ENCODE peak calls at places on chromosomes 3 and 15, in seven cellular contexts. One of them, this sample, is unnamed.
A peak's percentile ranks its signal among the peaks of the same experiment; 100 is the strongest.

GRCh38 chr3:185764168-185764988 is 60.5 kb downstream of the IGF2BP2 start:
- DNase-seq in H9: no peak
- DNase-seq in mesendoderm: no peak
- DNase-seq in neuronal stem cell: peak; percentile 32
- DNase-seq in mesenchymal stem cell: peak; percentile 88
- DNase-seq in H1: no peak
- DNase-seq in trophoblast cell: peak; percentile 34
- DNase-seq in this sample: peak; percentile 54

GRCh38 chr3:116030131-116030850 is 407.0 kb downstream of the GAP43 start:
- DNase-seq in H9: no peak
- DNase-seq in mesendoderm: no peak
- DNase-seq in neuronal stem cell: no peak
- DNase-seq in mesenchymal stem cell: no peak
- DNase-seq in H1: no peak
- DNase-seq in trophoblast cell: no peak
- DNase-seq in this sample: no peak

GRCh38 chr3:123759311-123759710 is 124.8 kb downstream of the MYLK start:
- DNase-seq in H9: no peak
- DNase-seq in mesendoderm: no peak
- DNase-seq in neuronal stem cell: no peak
- DNase-seq in mesenchymal stem cell: no peak
- DNase-seq in H1: no peak
- DNase-seq in trophoblast cell: no peak
- DNase-seq in this sample: no peak

GRCh38 chr3:191915717-191916116 is 454.8 kb downstream of the PYDC2 start:
- DNase-seq in H9: no peak
- DNase-seq in mesendoderm: no peak
- DNase-seq in neuronal stem cell: no peak
- DNase-seq in mesenchymal stem cell: no peak
- DNase-seq in H1: no peak
- DNase-seq in trophoblast cell: no peak
- DNase-seq in this sample: no peak

GRCh38 chr3:158105710-158106438 is at the start of gene SHOX2:
- DNase-seq in H9: peak; percentile 69
- DNase-seq in mesendoderm: peak; percentile 70
- DNase-seq in neuronal stem cell: no peak
- DNase-seq in mesenchymal stem cell: peak; percentile 51
- DNase-seq in H1: no peak
- DNase-seq in trophoblast cell: peak; percentile 61
- DNase-seq in this sample: peak; percentile 46

GRCh38 chr3:172522871-172523818 is at the start of gene TNFSF10:
- DNase-seq in H9: peak; percentile 39
- DNase-seq in mesendoderm: no peak
- DNase-seq in neuronal stem cell: no peak
- DNase-seq in mesenchymal stem cell: peak; percentile 15
- DNase-seq in H1: no peak
- DNase-seq in trophoblast cell: peak; percentile 59
- DNase-seq in this sample: peak; percentile 22

GRCh38 chr15:48537277-48538113 is 108.0 kb downstream of the FBN1 start:
- DNase-seq in H9: no peak
- DNase-seq in mesendoderm: no peak
- DNase-seq in neuronal stem cell: no peak
- DNase-seq in mesenchymal stem cell: peak; percentile 30
- DNase-seq in H1: no peak
- DNase-seq in trophoblast cell: no peak
- DNase-seq in this sample: peak; percentile 52

GRCh38 chr3:193827831-193828230 is 234.8 kb downstream of the OPA1 start:
- DNase-seq in H9: no peak
- DNase-seq in mesendoderm: no peak
- DNase-seq in neuronal stem cell: no peak
- DNase-seq in mesenchymal stem cell: no peak
- DNase-seq in H1: no peak
- DNase-seq in trophoblast cell: no peak
- DNase-seq in this sample: no peak

GRCh38 chr3:63248015-63248414 is 30.1 kb upstream of the SYNPR start:
- DNase-seq in H9: no peak
- DNase-seq in mesendoderm: no peak
- DNase-seq in neuronal stem cell: no peak
- DNase-seq in mesenchymal stem cell: no peak
- DNase-seq in H1: no peak
- DNase-seq in trophoblast cell: no peak
- DNase-seq in this sample: no peak

GRCh38 chr15:30997270-30997669 is 5.8 kb upstream of the MTMR10 start:
- DNase-seq in H9: no peak
- DNase-seq in mesendoderm: no peak
- DNase-seq in neuronal stem cell: no peak
- DNase-seq in mesenchymal stem cell: no peak
- DNase-seq in H1: no peak
- DNase-seq in trophoblast cell: no peak
- DNase-seq in this sample: no peak

GRCh38 chr3:65951836-65952505 is 86.7 kb downstream of the MAGI1 start:
- DNase-seq in H9: no peak
- DNase-seq in mesendoderm: no peak
- DNase-seq in neuronal stem cell: no peak
- DNase-seq in mesenchymal stem cell: peak; percentile 34
- DNase-seq in H1: no peak
- DNase-seq in trophoblast cell: peak; percentile 8
- DNase-seq in this sample: peak; percentile 46

GRCh38 chr3:21654241-21654640 is 96.8 kb downstream of the ZNF385D start:
- DNase-seq in H9: no peak
- DNase-seq in mesendoderm: no peak
- DNase-seq in neuronal stem cell: no peak
- DNase-seq in mesenchymal stem cell: no peak
- DNase-seq in H1: no peak
- DNase-seq in trophoblast cell: peak; percentile 26
- DNase-seq in this sample: no peak

GRCh38 chr15:64681424-64682024 is 93.9 kb downstream of the RBPMS2 start:
- DNase-seq in H9: peak; percentile 78
- DNase-seq in mesendoderm: peak; percentile 92
- DNase-seq in neuronal stem cell: peak; percentile 48
- DNase-seq in mesenchymal stem cell: peak; percentile 74
- DNase-seq in H1: peak; percentile 41
- DNase-seq in trophoblast cell: peak; percentile 83
- DNase-seq in this sample: peak; percentile 65

GRCh38 chr3:126932188-126932931 is 50.6 kb upstream of the PLXNA1 start:
- DNase-seq in H9: no peak
- DNase-seq in mesendoderm: no peak
- DNase-seq in neuronal stem cell: no peak
- DNase-seq in mesenchymal stem cell: peak; percentile 89
- DNase-seq in H1: no peak
- DNase-seq in trophoblast cell: no peak
- DNase-seq in this sample: peak; percentile 75

GRCh38 chr3:96863129-96863740 is 48.8 kb downstream of the EPHA6 start:
- DNase-seq in H9: no peak
- DNase-seq in mesendoderm: peak; percentile 65
- DNase-seq in neuronal stem cell: peak; percentile 41
- DNase-seq in mesenchymal stem cell: peak; percentile 30
- DNase-seq in H1: peak; percentile 9
- DNase-seq in trophoblast cell: peak; percentile 72
- DNase-seq in this sample: peak; percentile 2

GRCh38 chr15:89912145-89912673 is 543 bp downstream of the ARPIN start:
- DNase-seq in H9: peak; percentile 61
- DNase-seq in mesendoderm: peak; percentile 35
- DNase-seq in neuronal stem cell: peak; percentile 26
- DNase-seq in mesenchymal stem cell: peak; percentile 37
- DNase-seq in H1: no peak
- DNase-seq in trophoblast cell: peak; percentile 50
- DNase-seq in this sample: no peak

GRCh38 chr15:81297147-81297572 is 26.8 kb downstream of the STARD5 start:
- DNase-seq in H9: no peak
- DNase-seq in mesendoderm: no peak
- DNase-seq in neuronal stem cell: no peak
- DNase-seq in mesenchymal stem cell: no peak
- DNase-seq in H1: no peak
- DNase-seq in trophoblast cell: peak; percentile 94
- DNase-seq in this sample: peak; percentile 24

GRCh38 chr3:127794402-127794801 is 27.9 kb downstream of the MGLL start:
- DNase-seq in H9: no peak
- DNase-seq in mesendoderm: no peak
- DNase-seq in neuronal stem cell: no peak
- DNase-seq in mesenchymal stem cell: no peak
- DNase-seq in H1: no peak
- DNase-seq in trophoblast cell: no peak
- DNase-seq in this sample: no peak

GRCh38 chr3:65484964-65485363 is 553.8 kb downstream of the MAGI1 start:
- DNase-seq in H9: no peak
- DNase-seq in mesendoderm: no peak
- DNase-seq in neuronal stem cell: no peak
- DNase-seq in mesenchymal stem cell: no peak
- DNase-seq in H1: no peak
- DNase-seq in trophoblast cell: no peak
- DNase-seq in this sample: no peak

GRCh38 chr3:99013794-99014315 is 112.4 kb upstream of the DCBLD2 start:
- DNase-seq in H9: no peak
- DNase-seq in mesendoderm: no peak
- DNase-seq in neuronal stem cell: no peak
- DNase-seq in mesenchymal stem cell: peak; percentile 44
- DNase-seq in H1: no peak
- DNase-seq in trophoblast cell: peak; percentile 94
- DNase-seq in this sample: no peak

GRCh38 chr15:88120021-88120420 is 136.5 kb downstream of the NTRK3 start:
- DNase-seq in H9: no peak
- DNase-seq in mesendoderm: no peak
- DNase-seq in neuronal stem cell: no peak
- DNase-seq in mesenchymal stem cell: no peak
- DNase-seq in H1: no peak
- DNase-seq in trophoblast cell: no peak
- DNase-seq in this sample: no peak

GRCh38 chr15:78992416-78993256 is 47.8 kb upstream of the CTSH start:
- DNase-seq in H9: no peak
- DNase-seq in mesendoderm: no peak
- DNase-seq in neuronal stem cell: no peak
- DNase-seq in mesenchymal stem cell: no peak
- DNase-seq in H1: no peak
- DNase-seq in trophoblast cell: peak; percentile 11
- DNase-seq in this sample: no peak

GRCh38 chr15:84783493-84784251 is 33.5 kb upstream of the ALPK3 start:
- DNase-seq in H9: peak; percentile 78
- DNase-seq in mesendoderm: peak; percentile 48
- DNase-seq in neuronal stem cell: no peak
- DNase-seq in mesenchymal stem cell: no peak
- DNase-seq in H1: peak; percentile 21
- DNase-seq in trophoblast cell: no peak
- DNase-seq in this sample: no peak

DNA sequence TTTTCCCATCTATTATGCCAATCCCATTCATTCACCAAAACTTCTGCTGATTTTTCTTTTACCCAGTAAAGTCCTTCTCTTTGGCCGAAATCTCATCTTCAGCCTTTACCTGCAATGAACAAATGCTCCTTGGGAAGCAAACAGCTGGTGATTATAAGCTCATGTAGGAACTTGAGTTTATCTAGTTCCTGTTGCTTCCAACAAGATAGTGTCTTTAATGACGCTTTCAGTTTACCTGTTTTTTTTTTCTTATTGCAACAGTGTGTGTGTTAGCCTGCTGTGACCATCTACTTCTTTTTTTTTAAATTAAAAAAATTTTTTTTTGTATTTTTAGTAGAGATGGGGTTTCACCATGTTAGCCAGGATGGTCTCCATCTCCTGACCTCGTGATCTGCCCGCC is 156.0 kb downstream of the CD47 start:
- DNase-seq in H9: no peak
- DNase-seq in mesendoderm: no peak
- DNase-seq in neuronal stem cell: no peak
- DNase-seq in mesenchymal stem cell: no peak
- DNase-seq in H1: no peak
- DNase-seq in trophoblast cell: no peak
- DNase-seq in this sample: no peak
- H3K18ac ChIP-seq in H9: no peak overlapping the region
- H3K18ac ChIP-seq in mesendoderm: no peak overlapping the region
- H3K18ac ChIP-seq in neuronal stem cell: no peak overlapping the region
- H3K18ac ChIP-seq in mesenchymal stem cell: no peak overlapping the region
- H3K18ac ChIP-seq in H1: no peak overlapping the region
- H3K18ac ChIP-seq in trophoblast cell: no peak overlapping the region
- H3K18ac ChIP-seq in this sample: no peak overlapping the region

GRCh38 chr3:52144034-52144795 is 10.0 kb downstream of the POC1A start:
- DNase-seq in H9: peak; percentile 82
- DNase-seq in mesendoderm: peak; percentile 85
- DNase-seq in neuronal stem cell: peak; percentile 75
- DNase-seq in mesenchymal stem cell: peak; percentile 79
- DNase-seq in H1: peak; percentile 54
- DNase-seq in trophoblast cell: peak; percentile 81
- DNase-seq in this sample: peak; percentile 77
- H3K18ac ChIP-seq in H9: no peak overlapping the region
- H3K18ac ChIP-seq in mesendoderm: no peak overlapping the region
- H3K18ac ChIP-seq in neuronal stem cell: peak overlapping the region; percentile 88
- H3K18ac ChIP-seq in mesenchymal stem cell: no peak overlapping the region
- H3K18ac ChIP-seq in H1: no peak overlapping the region
- H3K18ac ChIP-seq in trophoblast cell: no peak overlapping the region
- H3K18ac ChIP-seq in this sample: no peak overlapping the region

DNA sequence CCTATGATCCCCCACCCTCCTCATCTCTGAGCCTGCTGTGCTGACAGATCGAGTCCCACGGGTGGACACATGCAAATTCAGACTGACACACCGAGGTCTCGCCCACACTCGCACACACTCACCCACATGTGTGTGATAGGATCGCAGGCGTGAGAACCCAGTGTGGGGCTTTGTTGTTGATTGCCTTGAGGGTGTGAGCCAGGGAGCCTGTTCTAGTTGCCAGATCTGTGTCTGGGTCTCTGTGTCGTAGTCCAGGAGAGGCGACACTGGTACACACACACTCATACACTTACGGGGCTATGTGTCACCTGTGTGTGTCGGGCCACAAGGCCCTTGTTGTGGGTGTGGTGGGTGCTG is 2.0 kb downstream of the EPHB3 start:
- DNase-seq in H9: no peak
- DNase-seq in mesendoderm: peak; percentile 76
- DNase-seq in neuronal stem cell: no peak
- DNase-seq in mesenchymal stem cell: no peak
- DNase-seq in H1: no peak
- DNase-seq in trophoblast cell: peak; percentile 45
- DNase-seq in this sample: no peak
- H3K18ac ChIP-seq in H9: no peak overlapping the region
- H3K18ac ChIP-seq in mesendoderm: no peak overlapping the region
- H3K18ac ChIP-seq in neuronal stem cell: no peak overlapping the region
- H3K18ac ChIP-seq in mesenchymal stem cell: no peak overlapping the region
- H3K18ac ChIP-seq in H1: no peak overlapping the region
- H3K18ac ChIP-seq in trophoblast cell: peak overlapping the region; percentile 55
- H3K18ac ChIP-seq in this sample: no peak overlapping the region

GRCh38 chr3:113226491-113226890 is 15.1 kb downstream of the BOC start:
- DNase-seq in H9: peak; percentile 7
- DNase-seq in mesendoderm: no peak
- DNase-seq in neuronal stem cell: no peak
- DNase-seq in mesenchymal stem cell: no peak
- DNase-seq in H1: no peak
- DNase-seq in trophoblast cell: no peak
- DNase-seq in this sample: no peak

GRCh38 chr3:113225286-113225685 is 13.9 kb downstream of the BOC start:
- DNase-seq in H9: no peak
- DNase-seq in mesendoderm: no peak
- DNase-seq in neuronal stem cell: no peak
- DNase-seq in mesenchymal stem cell: no peak
- DNase-seq in H1: no peak
- DNase-seq in trophoblast cell: peak; percentile 39
- DNase-seq in this sample: no peak

GRCh38 chr3:113228969-113229368 is 17.6 kb downstream of the BOC start:
- DNase-seq in H9: peak; percentile 28
- DNase-seq in mesendoderm: peak; percentile 50
- DNase-seq in neuronal stem cell: no peak
- DNase-seq in mesenchymal stem cell: no peak
- DNase-seq in H1: no peak
- DNase-seq in trophoblast cell: no peak
- DNase-seq in this sample: no peak

GRCh38 chr3:113223831-113224240 is 12.5 kb downstream of the BOC start:
- DNase-seq in H9: no peak
- DNase-seq in mesendoderm: no peak
- DNase-seq in neuronal stem cell: no peak
- DNase-seq in mesenchymal stem cell: no peak
- DNase-seq in H1: no peak
- DNase-seq in trophoblast cell: no peak
- DNase-seq in this sample: no peak

GRCh38 chr3:113227146-113227545 is 15.8 kb downstream of the BOC start:
- DNase-seq in H9: no peak
- DNase-seq in mesendoderm: no peak
- DNase-seq in neuronal stem cell: no peak
- DNase-seq in mesenchymal stem cell: no peak
- DNase-seq in H1: no peak
- DNase-seq in trophoblast cell: no peak
- DNase-seq in this sample: no peak
- H3K18ac ChIP-seq in H9: no peak overlapping the region
- H3K18ac ChIP-seq in mesendoderm: no peak overlapping the region
- H3K18ac ChIP-seq in neuronal stem cell: no peak overlapping the region
- H3K18ac ChIP-seq in mesenchymal stem cell: no peak overlapping the region
- H3K18ac ChIP-seq in H1: no peak overlapping the region
- H3K18ac ChIP-seq in trophoblast cell: peak overlapping the region; percentile 38
- H3K18ac ChIP-seq in this sample: no peak overlapping the region

This sample was measured in IMR-90.